ENCODE peak calls at places on chromosome 13, in eight cellular contexts. A, B, E, K, O, U, J and X are unnamed samples.

GRCh38 chr13:107612376-107612775 is 603.0 kb downstream of the LIG4 start:
- DNase-seq in J (no peak), K (no peak), O (no peak), E (no peak), B (no peak), A (no peak), U (no peak), X (no peak)

GRCh38 chr13:72255908-72256307 is 388.9 kb upstream of the DACH1 start:
- DNase-seq in K (no peak), O (peak), J (peak), A (no peak), U (peak), B (no peak), E (no peak), X (peak)

GRCh38 chr13:77002590-77003190 is 10.8 kb downstream of the CLN5 start:
- DNase-seq in K (no peak), A (no peak), B (no peak), J (no peak), E (no peak), U (peak), O (peak), X (peak)

GRCh38 chr13:80164451-80164850 is 176.5 kb downstream of the SPRY2 start:
- DNase-seq in B (no peak), E (no peak), A (no peak), O (no peak), K (no peak), U (no peak), J (no peak), X (no peak)

GRCh38 chr13:94263038-94263437 is 216.4 kb downstream of the DCT start:
- DNase-seq in K (no peak), J (no peak), B (no peak), A (no peak), O (no peak), U (no peak), E (no peak), X (no peak)

GRCh38 chr13:53074119-53074518 is 45.5 kb downstream of the OLFM4 start:
- DNase-seq in K (no peak), J (no peak), E (no peak), A (no peak), O (no peak), B (no peak), U (no peak), X (no peak)

GRCh38 chr13:90205911-90206310 is 1141.6 kb upstream of the MIR17HG start:
- DNase-seq in J (no peak), E (no peak), K (no peak), U (no peak), A (no peak), B (no peak), O (peak), X (no peak)

GRCh38 chr13:41284512-41285288 is 21.3 kb upstream of the MTRF1 start:
- DNase-seq in O (peak), B (no peak), E (no peak), K (peak), J (no peak), U (peak), A (no peak), X (peak)

GRCh38 chr13:46648166-46648607 is 95.2 kb downstream of the LRCH1 start:
- DNase-seq in A (no peak), O (peak), B (no peak), E (no peak), K (no peak), U (no peak), J (peak), X (no peak)

GRCh38 chr13:112871742-112872141 is 97.3 kb upstream of the MCF2L start:
- DNase-seq in B (no peak), K (no peak), O (no peak), J (no peak), U (no peak), A (no peak), E (no peak), X (no peak)

GRCh38 chr13:48231948-48232347 is 1.1 kb upstream of the ITM2B start:
- DNase-seq in K (no peak), E (no peak), A (no peak), J (no peak), U (no peak), O (no peak), B (no peak), X (no peak)

GRCh38 chr13:113671066-113672001 is 4.3 kb downstream of the GRK1 start:
- DNase-seq in O (no peak), A (no peak), J (peak), U (no peak), E (no peak), K (no peak), B (peak), X (no peak)

GRCh38 chr13:19069684-19070397 is 111.8 kb downstream of the TUBA3C start:
- DNase-seq in B (no peak), E (no peak), A (no peak), U (no peak), J (no peak), O (no peak), K (no peak), X (no peak)

GRCh38 chr13:21849323-21849722 is 178.4 kb downstream of the FGF9 start:
- DNase-seq in B (no peak), U (peak), J (peak), E (no peak), A (no peak), O (peak), K (peak), X (no peak)

GRCh38 chr13:113901231-113901630 is 37.4 kb upstream of the GAS6 start:
- DNase-seq in O (no peak), J (no peak), U (peak), E (peak), B (peak), K (no peak), A (no peak), X (no peak)

GRCh38 chr13:73991884-73992283 is 142.3 kb downstream of the KLF12 start:
- DNase-seq in U (no peak), J (no peak), K (no peak), B (no peak), E (no peak), A (no peak), O (no peak), X (no peak)

GRCh38 chr13:29369060-29369743 is 226.3 kb downstream of the SLC7A1 start:
- DNase-seq in B (no peak), A (no peak), E (no peak), U (peak), O (peak), J (peak), K (no peak), X (peak)

GRCh38 chr13:60788156-60788829 is 391.3 kb downstream of the TDRD3 start:
- DNase-seq in J (peak), A (no peak), U (peak), O (peak), B (no peak), E (no peak), K (no peak), X (no peak)

GRCh38 chr13:46475586-46475991 is 77.4 kb upstream of the LRCH1 start:
- DNase-seq in K (no peak), E (no peak), A (no peak), J (no peak), O (peak), B (no peak), U (peak), X (peak)

GRCh38 chr13:101594936-101595335 is 142.5 kb downstream of the ITGBL1 start:
- DNase-seq in O (no peak), E (no peak), J (no peak), U (no peak), B (no peak), A (no peak), K (no peak), X (no peak)

GRCh38 chr13:87080100-87080779 is 590.9 kb upstream of the SLITRK5 start:
- DNase-seq in K (no peak), E (no peak), O (no peak), J (no peak), U (no peak), B (no peak), A (no peak), X (no peak)

GRCh38 chr13:94209110-94209509 is 270.4 kb downstream of the DCT start:
- DNase-seq in A (no peak), J (no peak), B (no peak), K (no peak), U (peak), E (no peak), O (peak), X (no peak)

GRCh38 chr13:29934531-29935308 is 84.3 kb upstream of the UBL3 start:
- DNase-seq in O (peak), U (no peak), B (no peak), E (no peak), A (no peak), K (no peak), J (no peak), X (no peak)

GRCh38 chr13:40534456-40534855 is 132.0 kb downstream of the FOXO1 start:
- DNase-seq in O (no peak), B (no peak), A (no peak), J (peak), K (no peak), E (no peak), U (peak), X (no peak)

GRCh38 chr13:86572115-86572514 is 772.9 kb upstream of the SLITRK6 start:
- DNase-seq in U (peak), O (peak), B (no peak), J (no peak), A (no peak), E (no peak), K (no peak), X (no peak)

GRCh38 chr13:60134376-60134775 is 29.4 kb downstream of the DIAPH3 start:
- DNase-seq in J (no peak), B (no peak), A (no peak), E (no peak), O (no peak), U (peak), K (no peak), X (peak)

DNA sequence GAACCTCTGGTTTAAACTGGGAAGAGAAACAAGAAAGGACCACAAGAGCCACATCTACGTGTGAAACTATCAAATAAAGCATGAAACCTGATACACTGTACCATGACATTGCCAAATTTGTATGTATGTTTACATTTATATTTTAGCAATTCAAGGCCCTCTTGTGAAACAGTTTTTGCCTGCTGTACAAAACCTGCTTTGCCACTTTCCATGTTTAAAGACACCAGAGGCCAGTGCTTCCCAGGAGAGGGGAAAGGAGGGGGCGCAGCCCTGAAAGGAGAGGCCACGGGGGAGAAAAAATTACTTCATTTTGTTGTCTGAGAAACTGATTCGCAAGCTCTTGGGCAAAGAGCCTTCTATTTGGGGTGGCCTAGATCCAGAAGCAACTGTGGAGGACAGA is 124.8 kb downstream of the DCLK1 start:
- DNase-seq in A (no peak), B (no peak), K (no peak), J (peak), U (no peak), E (no peak), O (peak), X (no peak)
- TF ChIP-seq CTCF in A (no peak), B (no peak), K (no peak), J (no peak), U (no peak), E (no peak), O (no peak), X (no peak)

GRCh38 chr13:99923877-99924582 is 47.5 kb downstream of the ZIC5 start:
- DNase-seq in E (no peak), B (no peak), A (no peak), U (no peak), J (no peak), O (no peak), K (no peak), X (no peak)
- TF ChIP-seq CTCF in E (no peak), B (no peak), A (no peak), U (no peak), J (no peak), O (no peak), K (no peak), X (no peak)

GRCh38 chr13:75365724-75366173 is 116.2 kb downstream of the TBC1D4 start:
- DNase-seq in J (no peak), O (peak), K (peak), U (peak), B (no peak), E (no peak), A (no peak), X (peak)
- TF ChIP-seq CTCF in J (no peak), O (no peak), K (no peak), U (no peak), B (peak), E (no peak), A (no peak), X (peak)

DNA sequence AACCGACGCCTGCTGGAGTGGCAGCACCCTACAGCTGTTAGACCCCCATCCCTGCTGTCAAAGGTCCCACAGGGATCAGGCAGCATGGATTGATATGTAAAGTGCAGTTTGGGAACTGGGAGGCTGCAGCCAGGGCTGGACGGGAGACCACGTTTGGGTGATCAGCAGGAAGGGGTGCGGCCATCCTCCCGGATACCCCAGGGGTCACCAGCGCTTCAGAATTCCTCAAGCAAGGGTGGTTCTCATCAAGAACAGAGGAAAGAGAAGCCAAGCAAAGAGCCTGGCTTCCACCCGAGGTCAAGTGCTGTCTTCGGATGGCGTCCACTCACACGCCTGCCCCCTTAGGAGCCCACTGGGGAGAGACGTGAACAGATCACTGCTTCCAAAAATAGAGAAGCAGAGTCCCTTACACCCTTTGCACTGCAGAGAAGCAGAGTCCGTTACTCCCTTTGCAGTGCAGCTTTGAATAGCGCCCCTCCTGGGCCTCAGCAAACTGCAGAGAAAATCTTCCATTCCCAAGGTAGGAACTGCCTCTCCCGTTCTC is 35.5 kb downstream of the DHRS12 start:
- DNase-seq in U (no peak), E (no peak), O (no peak), B (no peak), A (no peak), J (no peak), K (no peak), X (no peak)
- TF ChIP-seq CTCF in U (peak), E (no peak), O (peak), B (peak), A (no peak), J (no peak), K (no peak), X (no peak)

GRCh38 chr13:110869805-110870706 is 44.8 kb downstream of the ANKRD10 start:
- DNase-seq in A (no peak), B (peak), J (peak), U (peak), K (peak), E (peak), O (peak), X (peak)
- TF ChIP-seq CTCF in A (no peak), B (peak), J (peak), U (no peak), K (no peak), E (no peak), O (peak), X (peak)

GRCh38 chr13:42836930-42837329 is 55.5 kb downstream of the FAM216B start:
- DNase-seq in U (peak), K (no peak), A (no peak), J (peak), O (peak), B (no peak), E (no peak), X (peak)
- TF ChIP-seq CTCF in U (peak), K (peak), A (no peak), J (peak), O (peak), B (peak), E (no peak), X (peak)

DNA sequence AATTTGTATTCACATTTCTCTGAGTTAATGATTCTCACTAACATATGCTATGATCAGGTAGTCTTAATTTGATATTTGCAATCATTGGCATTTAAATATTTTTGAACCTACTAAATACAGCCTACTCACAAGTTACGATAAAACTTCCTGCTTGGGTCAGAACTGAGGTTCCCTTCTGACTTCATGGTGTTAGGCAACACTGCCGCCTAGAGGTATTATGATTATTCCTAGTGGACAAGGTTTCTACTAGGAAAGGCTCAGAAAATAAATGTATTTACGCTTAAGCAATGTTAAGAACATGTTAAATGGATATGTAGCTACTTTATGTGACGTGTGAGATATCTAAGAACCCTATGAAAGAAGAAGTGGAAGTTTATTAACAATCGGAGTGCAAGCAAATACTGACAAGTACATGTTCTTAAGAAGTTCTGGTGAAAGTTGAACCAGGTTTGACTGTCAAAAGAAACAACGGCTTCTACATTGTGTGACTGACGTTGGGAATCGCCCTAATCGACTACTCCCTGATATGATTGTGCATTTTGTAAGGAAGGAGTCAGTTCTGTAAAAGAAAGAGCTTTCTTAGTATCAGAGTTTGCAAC is 1395.8 kb downstream of the SLITRK5 start:
- DNase-seq in K (peak), B (no peak), A (peak), E (no peak), J (peak), U (peak), O (peak), X (no peak)
- TF ChIP-seq CTCF in K (peak), B (peak), A (peak), E (no peak), J (peak), U (peak), O (peak), X (peak)

GRCh38 chr13:28199089-28199488 is 60.7 kb downstream of the PAN3 start:
- DNase-seq in E (no peak), J (no peak), K (no peak), B (no peak), U (no peak), O (no peak), A (no peak), X (no peak)
- TF ChIP-seq CTCF in E (no peak), J (no peak), K (no peak), B (peak), U (no peak), O (no peak), A (no peak), X (peak)